ENCODE peak calls at places on chromosome 10, in six cellular contexts. Y is OCI-LY7, K is K562, T is neural crest cell, Q is AG09309, J is astrocyte of the spinal cord. L is an unnamed sample.

GRCh38 chr10:132588301-132589013 is 50.9 kb downstream of the INPP5A start:
- DNase-seq in T (no peak), J (no peak), Q (no peak), K (no peak), Y (no peak), L (no peak)

GRCh38 chr10:46169736-46170135 is 117.1 kb upstream of the ANTXRL start:
- DNase-seq in Q (no peak), K (no peak), T (no peak), J (no peak), Y (no peak), L (no peak)

GRCh38 chr10:191703-192518 is 56.7 kb downstream of the ZMYND11 start:
- DNase-seq in K (no peak), J (peak), Y (no peak), T (no peak), Q (peak), L (no peak)

GRCh38 chr10:123017421-123018165 is 8.8 kb downstream of the ACADSB start:
- DNase-seq in J (no peak), Y (no peak), K (no peak), T (no peak), Q (no peak), L (no peak)

GRCh38 chr10:6279540-6280267 is 77.0 kb downstream of the PFKFB3 start:
- DNase-seq in K (peak), T (peak), Y (no peak), J (peak), Q (no peak), L (no peak)

GRCh38 chr10:114611617-114612016 is 46.5 kb downstream of the ABLIM1 start:
- DNase-seq in Q (no peak), J (no peak), K (no peak), Y (no peak), T (no peak), L (no peak)

GRCh38 chr10:79582096-79582495 is 21.9 kb upstream of the SFTPA2 start:
- DNase-seq in Y (no peak), Q (no peak), K (no peak), J (no peak), T (no peak), L (no peak)

GRCh38 chr10:86964847-86965190 is 3.5 kb upstream of the ADIRF start:
- DNase-seq in Q (no peak), J (no peak), T (no peak), K (no peak), Y (no peak), L (no peak)

GRCh38 chr10:102744374-102745051 is 765 bp downstream of the WBP1L start:
- DNase-seq in T (no peak), K (peak), Q (no peak), Y (peak), J (peak), L (no peak)

GRCh38 chr10:132593900-132594876 is 56.6 kb downstream of the INPP5A start:
- DNase-seq in K (no peak), Y (no peak), T (no peak), Q (no peak), J (no peak), L (no peak)

GRCh38 chr10:49408437-49409306 is 12.8 kb upstream of the DRGX start:
- DNase-seq in T (no peak), K (peak), J (no peak), Y (peak), Q (no peak), L (no peak)
- TF ChIP-seq CTCF in T (no peak), K (peak), J (peak), Y (peak), Q (peak), L (peak)

GRCh38 chr10:75236178-75236825 is 545 bp upstream of the COMTD1 start:
- DNase-seq in Y (no peak), K (no peak), T (no peak), Q (no peak), J (no peak), L (no peak)
- TF ChIP-seq CTCF in Y (no peak), K (no peak), T (no peak), Q (no peak), J (no peak), L (peak)

GRCh38 chr10:78231930-78232329 is 198.3 kb downstream of the RPS24 start:
- DNase-seq in Y (no peak), K (peak), T (no peak), J (no peak), Q (no peak), L (no peak)
- TF ChIP-seq CTCF in Y (no peak), K (peak), T (peak), J (no peak), Q (peak), L (no peak)

GRCh38 chr10:60448246-60448645 is 58.6 kb upstream of the ANK3 start:
- DNase-seq in T (no peak), K (no peak), Y (no peak), Q (no peak), J (no peak), L (no peak)

GRCh38 chr10:60446070-60446833 is 56.6 kb upstream of the ANK3 start:
- DNase-seq in J (no peak), Q (no peak), Y (no peak), K (no peak), T (no peak), L (no peak)

GRCh38 chr10:60441515-60441914 is 51.8 kb upstream of the ANK3 start:
- DNase-seq in Y (peak), T (no peak), J (no peak), Q (no peak), K (peak), L (no peak)

GRCh38 chr10:60446855-60447254 is 57.2 kb upstream of the ANK3 start:
- DNase-seq in Y (no peak), J (no peak), T (no peak), K (no peak), Q (no peak), L (no peak)

DNA sequence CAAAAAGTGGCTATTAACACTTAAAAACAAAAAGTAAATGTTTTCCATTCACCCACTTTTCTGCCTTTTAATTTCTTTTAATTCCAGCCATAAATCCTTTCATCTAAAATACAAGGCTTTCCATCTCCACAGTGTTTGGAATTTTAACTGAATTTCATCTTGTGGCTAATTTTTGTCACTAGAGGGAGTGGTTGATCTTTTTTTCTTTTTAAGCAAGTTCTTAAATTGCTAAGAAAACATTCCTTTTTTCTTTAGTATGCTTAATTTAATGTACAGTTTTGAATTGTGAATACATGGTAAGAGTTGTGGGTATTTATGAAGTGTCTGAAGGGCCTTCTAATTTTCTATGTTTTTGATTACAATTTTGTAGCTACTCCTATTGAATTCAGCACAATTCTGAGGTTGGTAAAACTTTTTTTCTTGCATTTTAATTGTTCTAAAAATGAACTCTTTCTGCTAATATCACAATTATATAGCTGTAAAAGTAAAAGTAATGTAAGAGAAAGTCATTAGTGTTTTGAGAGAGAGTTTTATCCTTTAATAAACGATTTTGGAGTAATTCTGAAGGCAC is 54.9 kb upstream of the ANK3 start:
- DNase-seq in K (peak), Q (no peak), T (no peak), Y (no peak), J (peak), L (no peak)
- TF ChIP-seq CTCF in K (peak), Q (peak), T (peak), Y (peak), J (peak), L (peak)

DNA sequence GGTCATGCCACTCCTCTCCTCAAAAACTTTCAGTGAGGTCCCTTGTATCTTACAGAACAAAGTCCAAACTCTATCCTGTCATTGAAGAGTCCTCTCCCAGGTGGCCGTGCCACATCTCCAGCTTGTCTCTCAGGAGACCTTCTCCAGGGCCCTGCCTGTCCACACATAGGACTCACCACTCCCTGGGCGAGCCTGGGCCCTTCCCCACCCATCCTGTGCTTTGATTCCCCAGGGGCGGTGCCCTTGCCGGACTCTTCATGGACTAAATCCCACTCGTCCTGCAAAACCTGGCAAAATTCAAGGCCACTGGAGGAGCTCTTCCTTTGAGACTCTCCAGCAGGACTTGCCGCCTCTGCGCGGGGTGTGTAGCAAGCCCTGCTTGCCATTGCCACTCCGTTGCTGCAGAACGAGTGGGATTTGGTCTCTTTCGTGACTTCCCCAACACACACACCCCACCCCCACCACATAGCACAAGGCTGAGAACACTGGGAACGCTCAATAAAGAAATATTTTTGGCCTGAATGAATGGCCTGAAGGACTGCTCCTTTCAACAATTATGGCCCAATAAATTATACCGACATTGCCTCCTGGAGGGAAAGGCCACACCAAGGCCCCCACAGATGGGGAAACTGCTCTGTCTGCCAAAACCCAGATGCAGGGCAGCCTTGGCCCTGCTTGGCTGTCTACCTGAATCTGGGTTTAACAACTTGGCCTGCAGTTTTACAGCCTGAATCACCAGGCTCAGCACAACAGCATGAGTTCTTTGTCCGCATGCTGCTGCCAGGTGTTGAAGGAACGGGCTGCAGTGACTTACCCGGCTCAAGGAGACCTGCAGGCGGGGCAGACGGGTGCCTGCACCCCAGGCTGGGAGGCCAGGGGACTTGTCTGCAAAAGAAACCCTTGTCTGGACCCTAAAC is 72.8 kb upstream of the KAT6B start:
- DNase-seq in K (no peak), T (no peak), Q (peak), J (peak), Y (no peak), L (no peak)
- TF ChIP-seq CTCF in K (no peak), T (no peak), Q (peak), J (no peak), Y (no peak), L (no peak)